ENCODE peak calls at places on chromosomes 11 and 22, in six cellular contexts. One of them, this sample, is unnamed.

GRCh38 chr11:57335343-57336110 is at the start of gene SSRP1:
- DNase-seq in NCI-H2029: peak
- DNase-seq in stimulated activated CD8-positive, alpha-beta memory T cell treated with anti-CD3 and anti-CD28 coated beads, Interleukin-12 subunit alpha, Interleukin-12 subunit beta, amount 100 ng/mL, for 1 hour: peak
- DNase-seq in LoVo: peak
- DNase-seq in GF-D8: peak
- DNase-seq in T-helper 2 cell: peak
- DNase-seq in this sample: peak

GRCh38 chr11:101096036-101096704 is 33.4 kb downstream of the PGR start:
- DNase-seq in stimulated activated CD8-positive, alpha-beta memory T cell treated with anti-CD3 and anti-CD28 coated beads, Interleukin-12 subunit alpha, Interleukin-12 subunit beta, amount 100 ng/mL, for 1 hour: no peak
- DNase-seq in T-helper 2 cell: no peak
- DNase-seq in NCI-H2029: no peak
- DNase-seq in GF-D8: no peak
- DNase-seq in LoVo: no peak
- DNase-seq in this sample: no peak

GRCh38 chr22:19972652-19973550 is 31.3 kb upstream of the TXNRD2 start:
- DNase-seq in T-helper 2 cell: no peak
- DNase-seq in GF-D8: no peak
- DNase-seq in NCI-H2029: no peak
- DNase-seq in stimulated activated CD8-positive, alpha-beta memory T cell treated with anti-CD3 and anti-CD28 coated beads, Interleukin-12 subunit alpha, Interleukin-12 subunit beta, amount 100 ng/mL, for 1 hour: no peak
- DNase-seq in LoVo: no peak
- DNase-seq in this sample: no peak

GRCh38 chr22:17822087-17822486 is 47.8 kb upstream of the BID start:
- DNase-seq in GF-D8: no peak
- DNase-seq in T-helper 2 cell: no peak
- DNase-seq in LoVo: no peak
- DNase-seq in NCI-H2029: no peak
- DNase-seq in stimulated activated CD8-positive, alpha-beta memory T cell treated with anti-CD3 and anti-CD28 coated beads, Interleukin-12 subunit alpha, Interleukin-12 subunit beta, amount 100 ng/mL, for 1 hour: no peak
- DNase-seq in this sample: no peak

GRCh38 chr11:128361451-128362020 is 225.8 kb downstream of the ETS1 start:
- DNase-seq in LoVo: no peak
- DNase-seq in NCI-H2029: peak
- DNase-seq in GF-D8: no peak
- DNase-seq in stimulated activated CD8-positive, alpha-beta memory T cell treated with anti-CD3 and anti-CD28 coated beads, Interleukin-12 subunit alpha, Interleukin-12 subunit beta, amount 100 ng/mL, for 1 hour: no peak
- DNase-seq in T-helper 2 cell: peak
- DNase-seq in this sample: no peak

GRCh38 chr22:50506611-50507420 is 686 bp downstream of the LMF2 start:
- DNase-seq in GF-D8: no peak
- DNase-seq in stimulated activated CD8-positive, alpha-beta memory T cell treated with anti-CD3 and anti-CD28 coated beads, Interleukin-12 subunit alpha, Interleukin-12 subunit beta, amount 100 ng/mL, for 1 hour: no peak
- DNase-seq in T-helper 2 cell: no peak
- DNase-seq in NCI-H2029: no peak
- DNase-seq in LoVo: no peak
- DNase-seq in this sample: no peak

GRCh38 chr11:102448869-102449224 is 3.7 kb downstream of the TMEM123 start:
- DNase-seq in GF-D8: peak
- DNase-seq in T-helper 2 cell: no peak
- DNase-seq in NCI-H2029: no peak
- DNase-seq in LoVo: no peak
- DNase-seq in stimulated activated CD8-positive, alpha-beta memory T cell treated with anti-CD3 and anti-CD28 coated beads, Interleukin-12 subunit alpha, Interleukin-12 subunit beta, amount 100 ng/mL, for 1 hour: no peak
- DNase-seq in this sample: no peak

GRCh38 chr11:25983280-25983679 is 348.6 kb upstream of the ANO3 start:
- DNase-seq in T-helper 2 cell: no peak
- DNase-seq in NCI-H2029: no peak
- DNase-seq in GF-D8: no peak
- DNase-seq in stimulated activated CD8-positive, alpha-beta memory T cell treated with anti-CD3 and anti-CD28 coated beads, Interleukin-12 subunit alpha, Interleukin-12 subunit beta, amount 100 ng/mL, for 1 hour: no peak
- DNase-seq in LoVo: no peak
- DNase-seq in this sample: no peak

GRCh38 chr11:26841818-26842457 is 120.1 kb upstream of the SLC5A12 start:
- DNase-seq in LoVo: no peak
- DNase-seq in NCI-H2029: no peak
- DNase-seq in GF-D8: no peak
- DNase-seq in T-helper 2 cell: no peak
- DNase-seq in stimulated activated CD8-positive, alpha-beta memory T cell treated with anti-CD3 and anti-CD28 coated beads, Interleukin-12 subunit alpha, Interleukin-12 subunit beta, amount 100 ng/mL, for 1 hour: no peak
- DNase-seq in this sample: no peak

GRCh38 chr11:71251159-71251721 is 1.1 kb downstream of the SHANK2 start:
- DNase-seq in GF-D8: no peak
- DNase-seq in T-helper 2 cell: no peak
- DNase-seq in NCI-H2029: no peak
- DNase-seq in LoVo: no peak
- DNase-seq in stimulated activated CD8-positive, alpha-beta memory T cell treated with anti-CD3 and anti-CD28 coated beads, Interleukin-12 subunit alpha, Interleukin-12 subunit beta, amount 100 ng/mL, for 1 hour: no peak
- DNase-seq in this sample: no peak

GRCh38 chr11:119624102-119624615 is 104.8 kb downstream of the NECTIN1 start:
- DNase-seq in stimulated activated CD8-positive, alpha-beta memory T cell treated with anti-CD3 and anti-CD28 coated beads, Interleukin-12 subunit alpha, Interleukin-12 subunit beta, amount 100 ng/mL, for 1 hour: no peak
- DNase-seq in NCI-H2029: no peak
- DNase-seq in T-helper 2 cell: no peak
- DNase-seq in GF-D8: no peak
- DNase-seq in LoVo: no peak
- DNase-seq in this sample: no peak

GRCh38 chr11:393219-394033 is 583 bp upstream of the PKP3 start:
- DNase-seq in stimulated activated CD8-positive, alpha-beta memory T cell treated with anti-CD3 and anti-CD28 coated beads, Interleukin-12 subunit alpha, Interleukin-12 subunit beta, amount 100 ng/mL, for 1 hour: no peak
- DNase-seq in NCI-H2029: no peak
- DNase-seq in LoVo: peak
- DNase-seq in GF-D8: no peak
- DNase-seq in T-helper 2 cell: no peak
- DNase-seq in this sample: no peak

GRCh38 chr22:17489101-17489500 is 74.2 kb upstream of the SLC25A18 start:
- DNase-seq in stimulated activated CD8-positive, alpha-beta memory T cell treated with anti-CD3 and anti-CD28 coated beads, Interleukin-12 subunit alpha, Interleukin-12 subunit beta, amount 100 ng/mL, for 1 hour: no peak
- DNase-seq in NCI-H2029: no peak
- DNase-seq in T-helper 2 cell: no peak
- DNase-seq in GF-D8: no peak
- DNase-seq in LoVo: no peak
- DNase-seq in this sample: no peak

GRCh38 chr11:63598556-63598955 is 15.7 kb downstream of the PLAAT3 start:
- DNase-seq in LoVo: no peak
- DNase-seq in GF-D8: no peak
- DNase-seq in stimulated activated CD8-positive, alpha-beta memory T cell treated with anti-CD3 and anti-CD28 coated beads, Interleukin-12 subunit alpha, Interleukin-12 subunit beta, amount 100 ng/mL, for 1 hour: no peak
- DNase-seq in NCI-H2029: no peak
- DNase-seq in T-helper 2 cell: no peak
- DNase-seq in this sample: no peak

GRCh38 chr22:48104102-48104738 is 1341.8 kb downstream of the TBC1D22A start:
- DNase-seq in T-helper 2 cell: no peak
- DNase-seq in LoVo: no peak
- DNase-seq in GF-D8: no peak
- DNase-seq in NCI-H2029: no peak
- DNase-seq in stimulated activated CD8-positive, alpha-beta memory T cell treated with anti-CD3 and anti-CD28 coated beads, Interleukin-12 subunit alpha, Interleukin-12 subunit beta, amount 100 ng/mL, for 1 hour: no peak
- DNase-seq in this sample: no peak

GRCh38 chr11:121802542-121802941 is 313.5 kb downstream of the BLID start:
- DNase-seq in T-helper 2 cell: no peak
- DNase-seq in stimulated activated CD8-positive, alpha-beta memory T cell treated with anti-CD3 and anti-CD28 coated beads, Interleukin-12 subunit alpha, Interleukin-12 subunit beta, amount 100 ng/mL, for 1 hour: no peak
- DNase-seq in LoVo: no peak
- DNase-seq in NCI-H2029: no peak
- DNase-seq in GF-D8: no peak
- DNase-seq in this sample: no peak

GRCh38 chr11:108824601-108825000 is 159.7 kb downstream of the DDX10 start:
- DNase-seq in LoVo: no peak
- DNase-seq in GF-D8: no peak
- DNase-seq in stimulated activated CD8-positive, alpha-beta memory T cell treated with anti-CD3 and anti-CD28 coated beads, Interleukin-12 subunit alpha, Interleukin-12 subunit beta, amount 100 ng/mL, for 1 hour: no peak
- DNase-seq in NCI-H2029: no peak
- DNase-seq in T-helper 2 cell: no peak
- DNase-seq in this sample: no peak

GRCh38 chr11:79950172-79950571 is 509.3 kb upstream of the TENM4 start:
- DNase-seq in LoVo: no peak
- DNase-seq in stimulated activated CD8-positive, alpha-beta memory T cell treated with anti-CD3 and anti-CD28 coated beads, Interleukin-12 subunit alpha, Interleukin-12 subunit beta, amount 100 ng/mL, for 1 hour: no peak
- DNase-seq in T-helper 2 cell: no peak
- DNase-seq in GF-D8: no peak
- DNase-seq in NCI-H2029: no peak
- DNase-seq in this sample: no peak

GRCh38 chr11:33258631-33259184 is 1.5 kb downstream of the HIPK3 start:
- DNase-seq in GF-D8: no peak
- DNase-seq in stimulated activated CD8-positive, alpha-beta memory T cell treated with anti-CD3 and anti-CD28 coated beads, Interleukin-12 subunit alpha, Interleukin-12 subunit beta, amount 100 ng/mL, for 1 hour: no peak
- DNase-seq in LoVo: no peak
- DNase-seq in T-helper 2 cell: no peak
- DNase-seq in NCI-H2029: no peak
- DNase-seq in this sample: peak

GRCh38 chr11:16547879-16548278 is 190.6 kb upstream of the C11orf58 start:
- DNase-seq in stimulated activated CD8-positive, alpha-beta memory T cell treated with anti-CD3 and anti-CD28 coated beads, Interleukin-12 subunit alpha, Interleukin-12 subunit beta, amount 100 ng/mL, for 1 hour: no peak
- DNase-seq in T-helper 2 cell: no peak
- DNase-seq in GF-D8: no peak
- DNase-seq in NCI-H2029: no peak
- DNase-seq in LoVo: no peak
- DNase-seq in this sample: no peak

GRCh38 chr22:23532756-23533155 is 47.3 kb downstream of the IGLL1 start:
- DNase-seq in stimulated activated CD8-positive, alpha-beta memory T cell treated with anti-CD3 and anti-CD28 coated beads, Interleukin-12 subunit alpha, Interleukin-12 subunit beta, amount 100 ng/mL, for 1 hour: no peak
- DNase-seq in T-helper 2 cell: no peak
- DNase-seq in NCI-H2029: no peak
- DNase-seq in LoVo: no peak
- DNase-seq in GF-D8: no peak
- DNase-seq in this sample: no peak

GRCh38 chr22:23073506-23074229 is 3.3 kb downstream of the GNAZ start:
- DNase-seq in LoVo: no peak
- DNase-seq in stimulated activated CD8-positive, alpha-beta memory T cell treated with anti-CD3 and anti-CD28 coated beads, Interleukin-12 subunit alpha, Interleukin-12 subunit beta, amount 100 ng/mL, for 1 hour: no peak
- DNase-seq in NCI-H2029: no peak
- DNase-seq in T-helper 2 cell: no peak
- DNase-seq in GF-D8: no peak
- DNase-seq in this sample: no peak

GRCh38 chr22:50236731-50237409 is 8.0 kb downstream of the TUBGCP6 start:
- DNase-seq in NCI-H2029: no peak
- DNase-seq in LoVo: no peak
- DNase-seq in stimulated activated CD8-positive, alpha-beta memory T cell treated with anti-CD3 and anti-CD28 coated beads, Interleukin-12 subunit alpha, Interleukin-12 subunit beta, amount 100 ng/mL, for 1 hour: no peak
- DNase-seq in T-helper 2 cell: peak
- DNase-seq in GF-D8: no peak
- DNase-seq in this sample: no peak